ENCODE peak calls at places on chromosomes 11 and 22, in nine cellular contexts. One of them, this sample, is unnamed. For H3K9me3, the result is how much of the 10 kb centered on the place peaks cover.

GRCh38 chr22:22424956-22425355 is 83.6 kb downstream of the ZNF280B start:
- DNase-seq in HCT116: no peak
- DNase-seq in spleen: no peak
- DNase-seq in CD8-positive, alpha-beta memory T cell: no peak
- DNase-seq in body of pancreas: no peak
- DNase-seq in psoas muscle: no peak
- DNase-seq in GM23248: no peak
- DNase-seq in pancreas: no peak
- DNase-seq in tibial artery: no peak
- DNase-seq in this sample: no peak

GRCh38 chr11:127994736-127995135 is 592.6 kb downstream of the ETS1 start:
- DNase-seq in tibial artery: no peak
- DNase-seq in psoas muscle: no peak
- DNase-seq in body of pancreas: no peak
- DNase-seq in spleen: no peak
- DNase-seq in GM23248: peak
- DNase-seq in CD8-positive, alpha-beta memory T cell: no peak
- DNase-seq in HCT116: no peak
- DNase-seq in pancreas: no peak
- DNase-seq in this sample: no peak

GRCh38 chr11:72239849-72240460 is 4.0 kb downstream of the PHOX2A start:
- DNase-seq in psoas muscle: peak
- DNase-seq in pancreas: no peak
- DNase-seq in HCT116: no peak
- DNase-seq in CD8-positive, alpha-beta memory T cell: no peak
- DNase-seq in GM23248: peak
- DNase-seq in spleen: peak
- DNase-seq in body of pancreas: peak
- DNase-seq in tibial artery: no peak
- DNase-seq in this sample: no peak

GRCh38 chr22:23066200-23067022 is 3.9 kb upstream of the GNAZ start:
- DNase-seq in body of pancreas: no peak
- DNase-seq in tibial artery: peak
- DNase-seq in HCT116: no peak
- DNase-seq in pancreas: no peak
- DNase-seq in spleen: peak
- DNase-seq in CD8-positive, alpha-beta memory T cell: no peak
- DNase-seq in psoas muscle: no peak
- DNase-seq in GM23248: no peak
- DNase-seq in this sample: peak

GRCh38 chr11:132744771-132745170 is 787.5 kb downstream of the OPCML start:
- DNase-seq in body of pancreas: no peak
- DNase-seq in CD8-positive, alpha-beta memory T cell: no peak
- DNase-seq in psoas muscle: no peak
- DNase-seq in tibial artery: no peak
- DNase-seq in spleen: no peak
- DNase-seq in pancreas: no peak
- DNase-seq in GM23248: peak
- DNase-seq in HCT116: no peak
- DNase-seq in this sample: no peak

GRCh38 chr11:25309818-25310217 is 813.0 kb downstream of the LUZP2 start:
- DNase-seq in pancreas: no peak
- DNase-seq in CD8-positive, alpha-beta memory T cell: no peak
- DNase-seq in tibial artery: no peak
- DNase-seq in spleen: no peak
- DNase-seq in HCT116: no peak
- DNase-seq in psoas muscle: no peak
- DNase-seq in GM23248: no peak
- DNase-seq in body of pancreas: no peak
- DNase-seq in this sample: no peak

GRCh38 chr11:33701302-33701701 is 676 bp upstream of the C11orf91 start:
- DNase-seq in psoas muscle: no peak
- DNase-seq in tibial artery: no peak
- DNase-seq in HCT116: no peak
- DNase-seq in spleen: no peak
- DNase-seq in GM23248: peak
- DNase-seq in pancreas: no peak
- DNase-seq in CD8-positive, alpha-beta memory T cell: no peak
- DNase-seq in body of pancreas: no peak
- DNase-seq in this sample: no peak

GRCh38 chr11:106091480-106092123 is 14.1 kb downstream of the AASDHPPT start:
- DNase-seq in psoas muscle: no peak
- DNase-seq in GM23248: peak
- DNase-seq in tibial artery: no peak
- DNase-seq in spleen: no peak
- DNase-seq in pancreas: no peak
- DNase-seq in CD8-positive, alpha-beta memory T cell: no peak
- DNase-seq in body of pancreas: no peak
- DNase-seq in HCT116: no peak
- DNase-seq in this sample: no peak

GRCh38 chr11:970319-970871 is 44.7 kb downstream of the AP2A2 start:
- DNase-seq in HCT116: no peak
- DNase-seq in spleen: peak
- DNase-seq in GM23248: no peak
- DNase-seq in tibial artery: no peak
- DNase-seq in body of pancreas: no peak
- DNase-seq in pancreas: no peak
- DNase-seq in psoas muscle: no peak
- DNase-seq in CD8-positive, alpha-beta memory T cell: peak
- DNase-seq in this sample: no peak

GRCh38 chr11:971092-971690 is 45.5 kb downstream of the AP2A2 start:
- DNase-seq in psoas muscle: no peak
- DNase-seq in CD8-positive, alpha-beta memory T cell: no peak
- DNase-seq in HCT116: no peak
- DNase-seq in pancreas: no peak
- DNase-seq in body of pancreas: no peak
- DNase-seq in tibial artery: no peak
- DNase-seq in spleen: no peak
- DNase-seq in GM23248: no peak
- DNase-seq in this sample: no peak

GRCh38 chr11:972812-973211 is 47.1 kb downstream of the AP2A2 start:
- DNase-seq in CD8-positive, alpha-beta memory T cell: no peak
- DNase-seq in pancreas: no peak
- DNase-seq in psoas muscle: no peak
- DNase-seq in GM23248: no peak
- DNase-seq in body of pancreas: no peak
- DNase-seq in spleen: no peak
- DNase-seq in tibial artery: no peak
- DNase-seq in HCT116: no peak
- DNase-seq in this sample: no peak

GRCh38 chr11:973237-973636 is 47.6 kb downstream of the AP2A2 start:
- DNase-seq in tibial artery: no peak
- DNase-seq in pancreas: no peak
- DNase-seq in spleen: no peak
- DNase-seq in HCT116: no peak
- DNase-seq in CD8-positive, alpha-beta memory T cell: no peak
- DNase-seq in body of pancreas: no peak
- DNase-seq in psoas muscle: no peak
- DNase-seq in GM23248: no peak
- DNase-seq in this sample: no peak

DNA sequence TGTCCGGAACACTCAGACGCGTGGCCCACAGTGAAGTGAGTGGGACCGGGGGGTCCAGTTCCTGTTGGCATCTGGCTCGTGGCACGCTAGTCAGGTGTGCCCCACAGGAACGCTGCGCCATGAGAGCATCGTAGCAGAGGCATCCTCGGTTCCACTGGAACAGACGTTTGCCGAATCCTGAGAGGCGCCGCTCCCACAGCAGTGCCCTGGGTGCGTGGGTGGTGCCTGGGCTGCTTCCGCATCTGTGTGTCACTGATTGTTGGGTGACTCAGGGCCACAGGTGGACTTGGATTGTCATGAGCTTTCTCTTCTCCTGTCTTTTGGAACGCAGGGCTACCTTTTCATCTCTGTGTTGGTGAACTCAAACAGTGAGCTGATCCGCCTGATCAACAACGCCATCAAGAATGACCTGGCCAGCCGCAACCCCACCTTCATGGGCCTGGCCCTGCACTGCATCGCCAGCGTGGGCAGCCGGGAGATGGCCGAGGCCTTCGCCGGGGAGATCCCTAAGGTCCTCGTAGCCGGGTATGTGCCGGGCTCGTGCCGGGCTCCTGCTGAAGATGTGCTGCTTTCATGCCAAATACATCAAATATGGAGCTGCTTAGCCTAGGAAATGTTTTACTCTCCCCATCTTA is 46.2 kb downstream of the AP2A2 start:
- DNase-seq in HCT116: no peak
- DNase-seq in body of pancreas: no peak
- DNase-seq in GM23248: no peak
- DNase-seq in pancreas: no peak
- DNase-seq in CD8-positive, alpha-beta memory T cell: no peak
- DNase-seq in tibial artery: no peak
- DNase-seq in spleen: no peak
- DNase-seq in psoas muscle: no peak
- DNase-seq in this sample: no peak
- H3K9me3 ChIP-seq in HCT116: under half
- H3K9me3 ChIP-seq in body of pancreas: under half
- H3K9me3 ChIP-seq in GM23248: under half
- H3K9me3 ChIP-seq in pancreas: under half
- H3K9me3 ChIP-seq in CD8-positive, alpha-beta memory T cell: under half
- H3K9me3 ChIP-seq in tibial artery: under half
- H3K9me3 ChIP-seq in spleen: under half
- H3K9me3 ChIP-seq in psoas muscle: under half
- H3K9me3 ChIP-seq in this sample: under half

GRCh38 chr11:78259777-78260470 is 71.2 kb downstream of the USP35 start:
- DNase-seq in pancreas: no peak
- DNase-seq in GM23248: no peak
- DNase-seq in spleen: no peak
- DNase-seq in CD8-positive, alpha-beta memory T cell: no peak
- DNase-seq in psoas muscle: no peak
- DNase-seq in HCT116: no peak
- DNase-seq in body of pancreas: no peak
- DNase-seq in tibial artery: no peak
- DNase-seq in this sample: no peak

GRCh38 chr11:78261869-78262637 is 73.3 kb downstream of the USP35 start:
- DNase-seq in CD8-positive, alpha-beta memory T cell: no peak
- DNase-seq in spleen: no peak
- DNase-seq in psoas muscle: no peak
- DNase-seq in HCT116: no peak
- DNase-seq in body of pancreas: no peak
- DNase-seq in tibial artery: no peak
- DNase-seq in GM23248: no peak
- DNase-seq in pancreas: no peak
- DNase-seq in this sample: no peak

GRCh38 chr11:78262710-78263109 is 74.0 kb downstream of the USP35 start:
- DNase-seq in pancreas: no peak
- DNase-seq in CD8-positive, alpha-beta memory T cell: no peak
- DNase-seq in spleen: no peak
- DNase-seq in body of pancreas: no peak
- DNase-seq in HCT116: no peak
- DNase-seq in psoas muscle: no peak
- DNase-seq in tibial artery: no peak
- DNase-seq in GM23248: no peak
- DNase-seq in this sample: no peak

GRCh38 chr11:78257654-78258053 is 68.9 kb downstream of the USP35 start:
- DNase-seq in body of pancreas: no peak
- DNase-seq in psoas muscle: no peak
- DNase-seq in spleen: no peak
- DNase-seq in HCT116: no peak
- DNase-seq in GM23248: no peak
- DNase-seq in CD8-positive, alpha-beta memory T cell: no peak
- DNase-seq in pancreas: no peak
- DNase-seq in tibial artery: no peak
- DNase-seq in this sample: no peak

DNA sequence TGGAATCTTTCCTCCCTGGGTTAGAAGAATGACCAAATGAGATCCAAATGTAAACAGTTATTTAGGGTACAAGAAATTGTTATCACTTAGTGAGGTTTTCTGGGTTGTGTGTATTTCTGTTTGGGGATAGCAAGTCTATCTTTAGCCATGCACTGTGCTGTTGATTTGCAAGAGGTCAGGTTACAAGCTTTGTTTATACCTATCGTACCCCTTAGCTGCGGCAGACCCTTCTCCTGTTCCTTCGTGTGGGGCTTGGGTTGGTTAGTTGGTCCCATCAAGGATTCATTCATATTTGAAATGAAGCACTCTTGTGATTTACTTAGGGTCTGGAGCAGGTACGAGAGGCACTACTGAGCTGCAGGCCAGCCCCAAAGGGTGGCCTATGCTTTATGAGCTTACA is 72.6 kb downstream of the USP35 start:
- DNase-seq in psoas muscle: no peak
- DNase-seq in body of pancreas: no peak
- DNase-seq in pancreas: no peak
- DNase-seq in GM23248: no peak
- DNase-seq in spleen: no peak
- DNase-seq in HCT116: no peak
- DNase-seq in CD8-positive, alpha-beta memory T cell: no peak
- DNase-seq in tibial artery: no peak
- DNase-seq in this sample: no peak
- H3K27ac ChIP-seq in psoas muscle: no peak
- H3K27ac ChIP-seq in body of pancreas: no peak
- H3K27ac ChIP-seq in pancreas: no peak
- H3K27ac ChIP-seq in GM23248: no peak
- H3K27ac ChIP-seq in spleen: no peak
- H3K27ac ChIP-seq in HCT116: no peak
- H3K27ac ChIP-seq in CD8-positive, alpha-beta memory T cell: no peak
- H3K27ac ChIP-seq in tibial artery: no peak
- H3K27ac ChIP-seq in this sample: no peak

GRCh38 chr11:102784380-102784779 is 4.0 kb upstream of the MMP10 start:
- DNase-seq in CD8-positive, alpha-beta memory T cell: no peak
- DNase-seq in tibial artery: no peak
- DNase-seq in spleen: no peak
- DNase-seq in HCT116: no peak
- DNase-seq in pancreas: no peak
- DNase-seq in GM23248: no peak
- DNase-seq in psoas muscle: no peak
- DNase-seq in body of pancreas: no peak
- DNase-seq in this sample: no peak
- H3K4me3 ChIP-seq in CD8-positive, alpha-beta memory T cell: no peak
- H3K4me3 ChIP-seq in tibial artery: no peak
- H3K4me3 ChIP-seq in spleen: no peak
- H3K4me3 ChIP-seq in HCT116: no peak
- H3K4me3 ChIP-seq in pancreas: no peak
- H3K4me3 ChIP-seq in GM23248: no peak
- H3K4me3 ChIP-seq in psoas muscle: no peak
- H3K4me3 ChIP-seq in body of pancreas: no peak
- H3K4me3 ChIP-seq in this sample: no peak

GRCh38 chr22:48071305-48071704 is 1308.9 kb downstream of the TBC1D22A start:
- DNase-seq in CD8-positive, alpha-beta memory T cell: no peak
- DNase-seq in spleen: no peak
- DNase-seq in pancreas: no peak
- DNase-seq in tibial artery: no peak
- DNase-seq in body of pancreas: no peak
- DNase-seq in GM23248: no peak
- DNase-seq in HCT116: no peak
- DNase-seq in psoas muscle: no peak
- DNase-seq in this sample: no peak

GRCh38 chr22:48070760-48071159 is 1308.3 kb downstream of the TBC1D22A start:
- DNase-seq in HCT116: no peak
- DNase-seq in GM23248: no peak
- DNase-seq in pancreas: no peak
- DNase-seq in psoas muscle: no peak
- DNase-seq in CD8-positive, alpha-beta memory T cell: no peak
- DNase-seq in spleen: no peak
- DNase-seq in tibial artery: no peak
- DNase-seq in body of pancreas: no peak
- DNase-seq in this sample: no peak

GRCh38 chr22:48070083-48070482 is 1307.6 kb downstream of the TBC1D22A start:
- DNase-seq in GM23248: no peak
- DNase-seq in pancreas: no peak
- DNase-seq in body of pancreas: no peak
- DNase-seq in CD8-positive, alpha-beta memory T cell: no peak
- DNase-seq in psoas muscle: no peak
- DNase-seq in HCT116: no peak
- DNase-seq in spleen: no peak
- DNase-seq in tibial artery: no peak
- DNase-seq in this sample: no peak

GRCh38 chr22:48072777-48073176 is 1310.3 kb downstream of the TBC1D22A start:
- DNase-seq in pancreas: no peak
- DNase-seq in CD8-positive, alpha-beta memory T cell: no peak
- DNase-seq in body of pancreas: no peak
- DNase-seq in spleen: no peak
- DNase-seq in psoas muscle: no peak
- DNase-seq in GM23248: no peak
- DNase-seq in tibial artery: no peak
- DNase-seq in HCT116: no peak
- DNase-seq in this sample: no peak

DNA sequence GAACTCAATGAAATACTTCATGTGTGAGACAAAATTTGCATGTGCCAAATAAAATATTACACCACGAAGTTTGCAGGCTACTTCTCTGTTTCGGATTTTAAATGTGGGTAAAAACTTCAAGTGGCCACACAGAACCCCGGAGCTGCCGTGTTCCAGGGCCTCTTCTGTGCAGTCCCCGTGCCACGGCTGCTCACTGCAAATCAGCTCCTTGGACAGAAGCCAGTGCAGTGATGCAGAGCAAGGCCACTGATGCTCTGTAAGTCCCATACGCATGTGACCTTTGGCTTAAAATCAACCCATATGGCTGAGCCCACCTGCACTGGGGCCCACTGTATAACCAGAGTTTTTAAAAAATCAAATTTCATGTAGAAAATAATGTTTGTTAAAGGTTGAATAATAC is 1309.4 kb downstream of the TBC1D22A start:
- DNase-seq in pancreas: no peak
- DNase-seq in spleen: no peak
- DNase-seq in psoas muscle: no peak
- DNase-seq in tibial artery: no peak
- DNase-seq in CD8-positive, alpha-beta memory T cell: no peak
- DNase-seq in GM23248: no peak
- DNase-seq in HCT116: no peak
- DNase-seq in body of pancreas: no peak
- DNase-seq in this sample: no peak
- H3K9me3 ChIP-seq in pancreas: under half
- H3K9me3 ChIP-seq in spleen: under half
- H3K9me3 ChIP-seq in psoas muscle: under half
- H3K9me3 ChIP-seq in tibial artery: under half
- H3K9me3 ChIP-seq in CD8-positive, alpha-beta memory T cell: under half
- H3K9me3 ChIP-seq in GM23248: under half
- H3K9me3 ChIP-seq in HCT116: under half
- H3K9me3 ChIP-seq in body of pancreas: under half
- H3K9me3 ChIP-seq in this sample: under half

This sample was measured in ascending aorta.